ENCODE peak calls at places on chromosomes 3 and 15, in eight cellular contexts. T, C, G, D, I, M, B and P are unnamed samples.
A peak's percentile ranks its signal among the peaks of the same experiment; 100 is the strongest.

GRCh38 chr3:97954193-97954827 is 17.9 kb downstream of the RIOX2 start:
- DNase-seq in G (no peak), B (no peak), C (no peak), M (no peak), I (no peak), T (no peak), D (no peak), P (no peak)

GRCh38 chr15:69225355-69226027 is 65.1 kb downstream of the GLCE start:
- DNase-seq in D (no peak), B (peak; percentile 5), M (no peak), I (no peak), C (peak; percentile 74), G (peak; percentile 74), T (peak; percentile 4), P (peak; percentile 70)

GRCh38 chr3:135191690-135192089 is 396.6 kb downstream of the EPHB1 start:
- DNase-seq in T (no peak), I (no peak), C (no peak), B (no peak), M (no peak), D (no peak), G (no peak), P (peak; percentile 7)

GRCh38 chr15:61084944-61085367 is 144.1 kb downstream of the RORA start:
- DNase-seq in I (no peak), M (no peak), G (peak; percentile 26), D (no peak), B (no peak), T (no peak), C (no peak), P (no peak)

GRCh38 chr15:42272768-42273098 is 268 bp upstream of the GANC start:
- DNase-seq in C (no peak), T (no peak), I (no peak), G (no peak), M (no peak), D (no peak), B (no peak), P (no peak)

GRCh38 chr3:129793356-129793755 is 100.2 kb downstream of the TMCC1 start:
- DNase-seq in D (no peak), B (no peak), G (peak; percentile 37), M (no peak), I (no peak), T (no peak), C (no peak), P (peak; percentile 30)

GRCh38 chr15:67080900-67081431 is 15.6 kb downstream of the SMAD3 start:
- DNase-seq in B (peak; percentile 69), T (no peak), I (no peak), G (peak; percentile 67), M (peak; percentile 60), D (peak; percentile 96), C (peak; percentile 63), P (peak; percentile 83)

GRCh38 chr15:60713096-60714084 is 234.4 kb upstream of the ICE2 start:
- DNase-seq in T (no peak), I (no peak), G (peak; percentile 71), D (no peak), C (no peak), B (no peak), M (no peak), P (peak; percentile 40)

DNA sequence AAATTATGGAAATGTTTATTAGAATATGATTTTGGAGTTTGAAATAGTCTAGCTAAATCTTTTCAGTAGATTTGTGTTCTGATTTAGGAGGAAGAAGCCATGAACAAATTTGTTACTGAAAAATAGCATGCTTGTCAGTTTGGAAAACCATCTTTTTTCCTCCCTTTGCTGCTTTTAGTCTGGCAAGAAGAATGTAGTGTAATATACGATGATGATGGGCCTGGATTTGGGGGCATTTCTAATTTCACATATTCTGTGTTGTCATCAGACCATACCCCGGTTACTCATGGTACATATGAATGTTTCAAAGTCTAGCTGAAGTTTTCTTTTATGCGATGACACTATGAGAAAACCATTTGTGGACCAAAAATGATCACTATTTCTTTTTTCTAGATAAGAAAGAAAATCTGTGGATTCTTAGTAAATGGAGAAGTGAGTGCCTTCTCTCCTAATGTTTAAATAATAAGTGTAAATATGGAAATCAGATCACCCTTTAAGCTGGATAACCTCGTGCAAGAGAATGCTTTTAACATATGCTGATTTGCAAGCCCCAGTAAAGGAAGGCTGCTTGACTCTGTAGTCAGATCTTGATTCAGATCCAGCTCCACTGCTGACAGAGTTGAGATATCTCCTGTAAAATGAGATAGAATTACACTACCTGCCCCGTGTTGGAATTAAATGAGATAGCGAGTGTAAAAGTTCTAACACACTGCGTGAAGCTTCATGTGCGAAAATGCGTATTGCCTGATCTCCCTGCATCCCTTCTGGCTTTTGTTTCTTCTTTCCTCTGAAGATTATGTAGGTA is 3.0 kb downstream of the MEF2A start:
- DNase-seq in M (no peak), D (no peak), B (no peak), T (no peak), C (peak; percentile 33), G (no peak), I (no peak), P (peak; percentile 53)
- H3K4me3 ChIP-seq in M (no peak overlapping the region), D (peak overlapping the region; percentile 42), B (no peak overlapping the region), T (no peak overlapping the region), C (no peak overlapping the region), G (peak overlapping the region; percentile 84), I (no peak overlapping the region), P (peak overlapping the region; percentile 96)

GRCh38 chr3:67015702-67016500 is 17.8 kb downstream of the KBTBD8 start:
- DNase-seq in T (no peak), I (no peak), G (peak; percentile 63), C (no peak), B (no peak), M (no peak), D (no peak), P (no peak)

GRCh38 chr3:67018789-67019525 is 20.9 kb downstream of the KBTBD8 start:
- DNase-seq in I (no peak), D (no peak), C (no peak), G (peak; percentile 26), T (no peak), M (no peak), B (no peak), P (no peak)

GRCh38 chr3:67018105-67018788 is 20.1 kb downstream of the KBTBD8 start:
- DNase-seq in C (peak; percentile 57), I (no peak), G (peak; percentile 72), D (peak; percentile 59), T (no peak), M (no peak), B (no peak), P (peak; percentile 44)

GRCh38 chr3:67016522-67017080 is 18.5 kb downstream of the KBTBD8 start:
- DNase-seq in B (no peak), T (no peak), C (no peak), G (no peak), I (no peak), M (no peak), D (no peak), P (no peak)

DNA sequence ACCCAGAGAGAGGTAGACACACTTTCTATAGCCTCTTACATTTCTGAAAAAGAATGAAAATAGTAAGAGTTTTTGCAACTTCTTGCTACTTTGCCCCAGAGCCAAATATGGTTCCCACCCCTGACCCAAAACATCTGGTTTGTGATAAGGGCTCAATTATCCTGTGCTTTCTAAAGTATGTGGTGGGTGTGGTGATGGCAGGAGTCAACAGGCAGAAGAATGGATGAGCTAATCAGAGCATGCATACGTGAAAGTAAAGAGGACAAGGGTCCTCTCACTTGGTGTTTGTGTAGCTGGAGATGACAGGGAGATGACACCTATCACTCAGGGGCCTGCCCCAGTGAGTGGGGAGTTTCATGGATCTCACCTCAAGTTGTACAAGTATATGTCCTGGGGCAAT is 19.1 kb downstream of the KBTBD8 start:
- DNase-seq in T (no peak), C (peak; percentile 60), M (no peak), D (no peak), G (peak; percentile 63), I (no peak), B (no peak), P (peak; percentile 81)
- H3K4me3 ChIP-seq in T (no peak overlapping the region), C (no peak overlapping the region), M (no peak overlapping the region), D (no peak overlapping the region), G (no peak overlapping the region), I (no peak overlapping the region), B (no peak overlapping the region), P (no peak overlapping the region)

GRCh38 chr3:119782435-119782834 is 534 bp downstream of the NR1I2 start:
- DNase-seq in B (no peak), T (no peak), D (no peak), I (no peak), G (no peak), C (no peak), M (no peak), P (no peak)

GRCh38 chr3:119783883-119784282 is 2.0 kb downstream of the NR1I2 start:
- DNase-seq in M (no peak), I (no peak), D (no peak), G (peak; percentile 34), C (no peak), B (no peak), T (no peak), P (no peak)

GRCh38 chr3:119783255-119783654 is 1.4 kb downstream of the NR1I2 start:
- DNase-seq in C (no peak), M (no peak), T (no peak), I (no peak), D (no peak), G (peak; percentile 5), B (no peak), P (peak; percentile 8)

GRCh38 chr3:119790369-119790768 is 8.5 kb downstream of the NR1I2 start:
- DNase-seq in D (no peak), T (no peak), B (no peak), I (no peak), M (no peak), C (no peak), G (no peak), P (no peak)

DNA sequence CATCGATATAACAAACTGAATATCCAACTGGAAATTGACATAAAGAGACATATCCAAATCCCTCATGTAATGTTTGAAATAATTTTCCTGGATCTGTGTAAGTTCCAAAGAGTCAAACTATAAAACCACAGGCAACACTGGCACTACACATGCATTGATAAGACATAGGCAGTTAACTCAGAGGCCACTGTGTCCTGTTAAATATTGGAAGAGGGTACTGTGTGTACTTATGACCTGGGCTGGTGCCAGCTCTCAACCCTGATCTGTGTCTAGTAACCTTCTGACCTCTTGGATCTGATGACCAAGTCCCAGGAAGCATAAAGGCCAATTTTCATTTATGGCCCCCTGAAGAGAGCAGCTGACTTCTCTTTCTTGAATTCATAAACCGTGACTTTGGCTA is 4.5 kb downstream of the NR1I2 start:
- DNase-seq in T (no peak), D (no peak), G (no peak), M (no peak), B (no peak), C (no peak), I (no peak), P (no peak)
- H3K4me3 ChIP-seq in T (no peak overlapping the region), D (no peak overlapping the region), G (no peak overlapping the region), M (no peak overlapping the region), B (no peak overlapping the region), C (no peak overlapping the region), I (no peak overlapping the region), P (no peak overlapping the region)

DNA sequence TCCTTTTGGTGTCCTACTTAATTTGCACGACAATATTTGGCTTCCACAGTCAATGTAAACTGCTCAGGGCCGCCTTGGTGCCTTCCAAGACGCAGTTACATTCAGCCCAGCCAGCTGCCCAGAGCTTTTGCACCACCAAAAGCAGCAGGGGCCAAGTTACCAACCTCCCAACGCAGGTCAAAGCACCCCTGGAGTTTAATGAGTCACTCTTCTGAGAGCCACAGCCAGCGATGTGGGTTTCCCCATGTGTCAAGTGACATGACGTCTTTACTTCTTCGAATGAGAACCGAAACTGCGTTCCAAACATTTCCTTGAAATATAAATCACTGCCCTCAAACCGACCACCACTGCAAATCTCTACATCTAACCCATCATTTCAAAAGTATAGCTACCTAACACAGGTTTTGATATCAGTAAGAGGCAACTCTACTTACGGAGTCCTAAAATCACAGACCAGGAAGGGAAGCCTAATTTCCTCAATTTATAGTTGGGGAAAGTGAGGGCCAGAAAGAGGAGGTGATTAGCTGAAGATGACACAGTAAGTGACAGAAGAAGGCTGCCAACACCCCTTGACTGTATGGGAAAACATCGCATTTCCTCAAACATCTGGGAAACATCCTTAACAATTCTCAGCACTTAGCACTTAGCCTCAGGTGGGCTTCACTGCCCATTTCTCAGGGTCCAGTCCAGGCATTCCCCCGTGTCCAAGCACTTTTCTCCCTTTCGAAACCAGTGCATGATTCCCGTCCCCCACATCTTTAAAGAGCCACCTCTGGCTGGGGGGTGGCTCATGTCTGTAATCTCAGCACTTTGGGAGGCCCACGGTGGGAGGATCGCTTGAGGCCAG is 24.5 kb downstream of the MB21D2 start:
- DNase-seq in T (peak; percentile 68), D (peak; percentile 96), C (peak; percentile 92), M (no peak), I (no peak), G (peak; percentile 83), B (peak; percentile 82), P (peak; percentile 81)
- H3K4me3 ChIP-seq in T (peak overlapping the region; percentile 82), D (no peak overlapping the region), C (no peak overlapping the region), M (no peak overlapping the region), I (no peak overlapping the region), G (no peak overlapping the region), B (peak overlapping the region; percentile 7), P (no peak overlapping the region)